ENCODE peak calls at places on chromosomes 6 and 20, in six cellular contexts. One of them, this sample, is unnamed.

GRCh38 chr6:97665410-97665809 is 382.4 kb upstream of the MMS22L start:
- DNase-seq in DND-41: no peak
- DNase-seq in GM23248: no peak
- DNase-seq in endothelial cell of umbilical vein: no peak
- DNase-seq in fibroblast of lung: no peak
- DNase-seq in mammary epithelial cell: no peak
- DNase-seq in this sample: peak; percentile 31

GRCh38 chr20:36832791-36833190 is 43.1 kb upstream of the TLDC2 start:
- DNase-seq in DND-41: no peak
- DNase-seq in GM23248: no peak
- DNase-seq in endothelial cell of umbilical vein: no peak
- DNase-seq in fibroblast of lung: no peak
- DNase-seq in mammary epithelial cell: no peak
- DNase-seq in this sample: no peak

GRCh38 chr20:36162272-36162966 is 7.9 kb downstream of the EPB41L1 start:
- DNase-seq in DND-41: no peak
- DNase-seq in GM23248: peak; percentile 41
- DNase-seq in endothelial cell of umbilical vein: no peak
- DNase-seq in fibroblast of lung: no peak
- DNase-seq in mammary epithelial cell: no peak
- DNase-seq in this sample: no peak

GRCh38 chr20:57738484-57738883 is 28.7 kb upstream of the PMEPA1 start:
- DNase-seq in DND-41: no peak
- DNase-seq in GM23248: peak; percentile 17
- DNase-seq in endothelial cell of umbilical vein: no peak
- DNase-seq in fibroblast of lung: no peak
- DNase-seq in mammary epithelial cell: peak; percentile 8
- DNase-seq in this sample: no peak

GRCh38 chr20:58219342-58219700 is 9.1 kb downstream of the ANKRD60 start:
- DNase-seq in DND-41: no peak
- DNase-seq in GM23248: peak; percentile 88
- DNase-seq in endothelial cell of umbilical vein: no peak
- DNase-seq in fibroblast of lung: peak; percentile 74
- DNase-seq in mammary epithelial cell: peak; percentile 56
- DNase-seq in this sample: no peak

GRCh38 chr6:21382821-21383455 is 210.6 kb upstream of the SOX4 start:
- DNase-seq in DND-41: no peak
- DNase-seq in GM23248: no peak
- DNase-seq in endothelial cell of umbilical vein: no peak
- DNase-seq in fibroblast of lung: no peak
- DNase-seq in mammary epithelial cell: no peak
- DNase-seq in this sample: peak; percentile 51

GRCh38 chr20:59850018-59850641 is 83.3 kb downstream of the SYCP2 start:
- DNase-seq in DND-41: no peak
- DNase-seq in GM23248: peak; percentile 46
- DNase-seq in endothelial cell of umbilical vein: peak; percentile 22
- DNase-seq in fibroblast of lung: peak; percentile 57
- DNase-seq in mammary epithelial cell: no peak
- DNase-seq in this sample: peak; percentile 46

GRCh38 chr6:156779206-156780116 is 2.3 kb downstream of the ARID1B start:
- DNase-seq in DND-41: peak; percentile 56
- DNase-seq in GM23248: peak; percentile 72
- DNase-seq in endothelial cell of umbilical vein: peak; percentile 34
- DNase-seq in fibroblast of lung: no peak
- DNase-seq in mammary epithelial cell: peak; percentile 46
- DNase-seq in this sample: peak; percentile 57

GRCh38 chr6:46129301-46129633 is 522 bp upstream of the ENPP4 start:
- DNase-seq in DND-41: no peak
- DNase-seq in GM23248: no peak
- DNase-seq in endothelial cell of umbilical vein: no peak
- DNase-seq in fibroblast of lung: no peak
- DNase-seq in mammary epithelial cell: no peak
- DNase-seq in this sample: no peak

GRCh38 chr6:46128476-46128875 is 1.3 kb upstream of the ENPP4 start:
- DNase-seq in DND-41: no peak
- DNase-seq in GM23248: no peak
- DNase-seq in endothelial cell of umbilical vein: no peak
- DNase-seq in fibroblast of lung: no peak
- DNase-seq in mammary epithelial cell: no peak
- DNase-seq in this sample: no peak

GRCh38 chr6:46134216-46134615 is 4.4 kb downstream of the ENPP4 start:
- DNase-seq in DND-41: no peak
- DNase-seq in GM23248: no peak
- DNase-seq in endothelial cell of umbilical vein: no peak
- DNase-seq in fibroblast of lung: no peak
- DNase-seq in mammary epithelial cell: no peak
- DNase-seq in this sample: peak; percentile 78

GRCh38 chr6:46130665-46131064 is 876 bp downstream of the ENPP4 start:
- DNase-seq in DND-41: no peak
- DNase-seq in GM23248: peak; percentile 3
- DNase-seq in endothelial cell of umbilical vein: peak; percentile 4
- DNase-seq in fibroblast of lung: no peak
- DNase-seq in mammary epithelial cell: no peak
- DNase-seq in this sample: no peak

GRCh38 chr6:46129634-46130505 is at the start of gene ENPP4:
- DNase-seq in DND-41: peak; percentile 95
- DNase-seq in GM23248: peak; percentile 80
- DNase-seq in endothelial cell of umbilical vein: peak; percentile 98
- DNase-seq in fibroblast of lung: peak; percentile 77
- DNase-seq in mammary epithelial cell: peak; percentile 83
- DNase-seq in this sample: peak; percentile 95
- TF ChIP-seq EZH2 in DND-41: no peak
- TF ChIP-seq EZH2 in GM23248: no peak
- TF ChIP-seq EZH2 in endothelial cell of umbilical vein: no peak
- TF ChIP-seq EZH2 in fibroblast of lung: no peak
- TF ChIP-seq EZH2 in mammary epithelial cell: no peak
- TF ChIP-seq EZH2 in this sample: no peak

GRCh38 chr6:133895573-133896343 is 6.8 kb downstream of the TCF21 start:
- DNase-seq in DND-41: no peak
- DNase-seq in GM23248: peak; percentile 56
- DNase-seq in endothelial cell of umbilical vein: no peak
- DNase-seq in fibroblast of lung: peak; percentile 75
- DNase-seq in mammary epithelial cell: no peak
- DNase-seq in this sample: peak; percentile 63
- TF ChIP-seq EZH2 in DND-41: no peak
- TF ChIP-seq EZH2 in GM23248: no peak
- TF ChIP-seq EZH2 in endothelial cell of umbilical vein: peak; percentile 88
- TF ChIP-seq EZH2 in fibroblast of lung: no peak
- TF ChIP-seq EZH2 in mammary epithelial cell: peak; percentile 89
- TF ChIP-seq EZH2 in this sample: peak; percentile 93

GRCh38 chr20:63846128-63846771 is 15.0 kb upstream of the ABHD16B start:
- DNase-seq in DND-41: no peak
- DNase-seq in GM23248: peak; percentile 50
- DNase-seq in endothelial cell of umbilical vein: no peak
- DNase-seq in fibroblast of lung: peak; percentile 47
- DNase-seq in mammary epithelial cell: no peak
- DNase-seq in this sample: peak; percentile 66
- TF ChIP-seq EZH2 in DND-41: no peak
- TF ChIP-seq EZH2 in GM23248: no peak
- TF ChIP-seq EZH2 in endothelial cell of umbilical vein: no peak
- TF ChIP-seq EZH2 in fibroblast of lung: no peak
- TF ChIP-seq EZH2 in mammary epithelial cell: peak; percentile 7
- TF ChIP-seq EZH2 in this sample: no peak

GRCh38 chr6:30101423-30101938 is 11.4 kb downstream of the TRIM31 start:
- DNase-seq in DND-41: no peak
- DNase-seq in GM23248: peak; percentile 31
- DNase-seq in endothelial cell of umbilical vein: peak; percentile 12
- DNase-seq in fibroblast of lung: no peak
- DNase-seq in mammary epithelial cell: no peak
- DNase-seq in this sample: no peak

GRCh38 chr6:30101939-30102700 is 10.8 kb downstream of the TRIM31 start:
- DNase-seq in DND-41: no peak
- DNase-seq in GM23248: peak; percentile 97
- DNase-seq in endothelial cell of umbilical vein: peak; percentile 78
- DNase-seq in fibroblast of lung: peak; percentile 75
- DNase-seq in mammary epithelial cell: peak; percentile 81
- DNase-seq in this sample: peak; percentile 79

GRCh38 chr6:30102701-30103629 is 9.9 kb downstream of the TRIM31 start:
- DNase-seq in DND-41: peak; percentile 81
- DNase-seq in GM23248: peak; percentile 91
- DNase-seq in endothelial cell of umbilical vein: peak; percentile 82
- DNase-seq in fibroblast of lung: peak; percentile 84
- DNase-seq in mammary epithelial cell: peak; percentile 73
- DNase-seq in this sample: peak; percentile 93

GRCh38 chr6:30100154-30100553 is 12.7 kb downstream of the TRIM31 start:
- DNase-seq in DND-41: no peak
- DNase-seq in GM23248: no peak
- DNase-seq in endothelial cell of umbilical vein: no peak
- DNase-seq in fibroblast of lung: no peak
- DNase-seq in mammary epithelial cell: no peak
- DNase-seq in this sample: no peak

DNA sequence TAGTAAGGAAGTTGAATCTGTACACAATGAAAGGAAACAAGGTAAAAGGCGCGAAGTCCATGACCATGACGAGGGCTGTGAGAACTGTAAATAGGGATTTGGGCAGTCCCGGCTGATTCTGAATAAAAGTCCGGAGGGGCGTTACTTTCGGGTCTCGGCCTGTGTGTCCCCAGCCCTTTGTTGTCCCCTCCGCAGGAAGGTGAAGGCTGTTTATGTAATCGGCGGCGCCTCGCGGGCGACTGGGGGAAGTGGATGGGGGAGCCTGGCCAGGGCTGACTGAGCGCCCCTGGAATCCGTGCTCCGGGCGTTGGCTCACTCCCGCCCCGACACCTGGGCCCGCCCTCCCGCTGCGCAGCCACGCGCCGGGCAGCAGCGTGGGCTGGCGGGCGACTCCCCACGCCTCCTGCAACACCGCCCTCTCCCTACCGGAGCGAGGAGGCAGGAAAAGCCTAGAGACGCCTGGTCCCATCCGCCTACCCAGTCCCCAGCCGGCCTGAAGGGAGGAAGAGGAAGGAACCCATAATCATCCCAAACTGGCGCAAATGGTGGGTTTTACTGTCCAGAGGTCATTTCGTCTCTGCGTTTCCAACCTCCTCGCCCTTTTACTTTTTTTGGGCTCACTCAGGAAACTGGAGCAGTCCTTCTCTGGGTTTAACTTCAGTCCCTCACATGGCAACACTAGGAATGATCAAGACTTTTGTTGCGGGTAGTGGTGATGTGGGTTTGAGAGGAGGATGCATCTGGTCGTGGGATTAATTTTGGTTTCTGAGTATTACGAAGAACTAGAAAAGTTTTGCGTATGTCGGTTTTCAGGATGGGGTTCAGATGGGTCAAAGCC is 12.1 kb downstream of the TRIM31 start:
- DNase-seq in DND-41: no peak
- DNase-seq in GM23248: peak; percentile 50
- DNase-seq in endothelial cell of umbilical vein: no peak
- DNase-seq in fibroblast of lung: no peak
- DNase-seq in mammary epithelial cell: peak; percentile 54
- DNase-seq in this sample: peak; percentile 54
- TF ChIP-seq EZH2 in DND-41: peak; percentile 22
- TF ChIP-seq EZH2 in GM23248: peak; percentile 16
- TF ChIP-seq EZH2 in endothelial cell of umbilical vein: no peak
- TF ChIP-seq EZH2 in fibroblast of lung: peak; percentile 89
- TF ChIP-seq EZH2 in mammary epithelial cell: no peak
- TF ChIP-seq EZH2 in this sample: peak; percentile 83

GRCh38 chr6:13014551-13015378 is 298.2 kb downstream of the PHACTR1 start:
- DNase-seq in DND-41: no peak
- DNase-seq in GM23248: peak; percentile 22
- DNase-seq in endothelial cell of umbilical vein: no peak
- DNase-seq in fibroblast of lung: no peak
- DNase-seq in mammary epithelial cell: no peak
- DNase-seq in this sample: peak; percentile 70

GRCh38 chr6:13015379-13015681 is 298.8 kb downstream of the PHACTR1 start:
- DNase-seq in DND-41: no peak
- DNase-seq in GM23248: no peak
- DNase-seq in endothelial cell of umbilical vein: no peak
- DNase-seq in fibroblast of lung: no peak
- DNase-seq in mammary epithelial cell: no peak
- DNase-seq in this sample: no peak

GRCh38 chr6:13012271-13012670 is 295.7 kb downstream of the PHACTR1 start:
- DNase-seq in DND-41: no peak
- DNase-seq in GM23248: no peak
- DNase-seq in endothelial cell of umbilical vein: no peak
- DNase-seq in fibroblast of lung: no peak
- DNase-seq in mammary epithelial cell: no peak
- DNase-seq in this sample: no peak

GRCh38 chr6:13012977-13013680 is 296.6 kb downstream of the PHACTR1 start:
- DNase-seq in DND-41: no peak
- DNase-seq in GM23248: peak; percentile 12
- DNase-seq in endothelial cell of umbilical vein: peak; percentile 18
- DNase-seq in fibroblast of lung: no peak
- DNase-seq in mammary epithelial cell: no peak
- DNase-seq in this sample: peak; percentile 63

DNA sequence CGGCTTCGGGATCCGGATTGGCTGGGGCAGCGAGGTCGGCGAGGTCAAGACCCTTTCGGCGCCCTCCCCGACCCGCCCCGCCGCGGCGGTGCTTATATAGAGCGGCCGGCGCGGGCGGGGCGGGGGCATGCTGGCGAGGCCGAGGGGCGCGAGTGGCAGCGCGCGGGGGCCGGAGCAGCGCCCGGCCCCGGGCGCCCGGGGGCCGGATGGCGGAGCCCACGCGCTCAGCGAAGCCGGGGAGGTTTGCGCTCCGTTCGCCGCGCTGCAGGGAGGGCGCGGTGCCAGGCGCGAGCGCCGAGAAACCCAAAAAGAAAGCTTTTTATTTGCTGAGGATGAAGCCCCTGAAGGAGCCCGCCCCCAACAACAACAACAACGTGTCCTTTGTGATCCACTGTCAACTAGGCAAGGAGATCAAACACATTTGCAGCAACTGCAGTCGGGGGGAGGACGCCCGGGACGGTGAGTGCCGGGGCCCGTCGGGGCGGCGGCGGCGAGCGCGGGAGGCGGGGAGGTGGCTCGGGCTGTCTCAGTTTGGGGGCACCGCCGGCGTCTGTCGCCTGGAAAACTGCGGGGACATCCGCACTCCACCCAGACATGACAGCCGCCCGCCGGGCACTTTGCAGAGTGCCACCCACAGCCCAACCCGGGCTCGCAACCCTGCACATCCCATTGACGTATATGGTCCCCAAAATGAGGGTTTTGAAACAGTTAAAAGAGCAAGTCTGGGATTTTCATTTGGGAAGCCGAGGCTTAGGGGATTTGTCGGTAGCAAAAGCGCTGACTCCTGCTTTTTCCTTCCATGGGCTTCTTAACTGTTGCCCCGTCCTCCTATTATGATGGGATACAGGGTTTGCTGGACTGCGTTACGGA is 297.3 kb downstream of the PHACTR1 start:
- DNase-seq in DND-41: no peak
- DNase-seq in GM23248: peak; percentile 44
- DNase-seq in endothelial cell of umbilical vein: peak; percentile 19
- DNase-seq in fibroblast of lung: peak; percentile 2
- DNase-seq in mammary epithelial cell: no peak
- DNase-seq in this sample: peak; percentile 64
- TF ChIP-seq EZH2 in DND-41: no peak
- TF ChIP-seq EZH2 in GM23248: peak; percentile 83
- TF ChIP-seq EZH2 in endothelial cell of umbilical vein: peak; percentile 29
- TF ChIP-seq EZH2 in fibroblast of lung: peak; percentile 88
- TF ChIP-seq EZH2 in mammary epithelial cell: peak; percentile 85
- TF ChIP-seq EZH2 in this sample: peak; percentile 79

This sample was measured in neural progenitor cell.